ENCODE peak calls at places on chromosomes 3 and 15, in four cellular contexts. Z is tibial artery, O is sigmoid colon, W is stomach. N is an unnamed sample. For H3K4me1, the result is how much of the 10 kb centered on the place peaks cover.

GRCh38 chr15:41323611-41324010 is 8.8 kb downstream of the OIP5 start:
- DNase-seq in Z (no peak), O (no peak), W (no peak), N (no peak)

GRCh38 chr3:169781209-169781855 is 8.1 kb downstream of the MYNN start:
- DNase-seq in Z (no peak), O (no peak), W (no peak), N (no peak)

GRCh38 chr3:46664188-46664970 is 29.1 kb downstream of the ALS2CL start:
- DNase-seq in Z (no peak), O (peak), W (peak), N (no peak)

GRCh38 chr3:182331356-182331755 is 461.9 kb upstream of the ATP11B start:
- DNase-seq in Z (no peak), O (no peak), W (no peak), N (no peak)

GRCh38 chr3:45087155-45087554 is 59.0 kb downstream of the CDCP1 start:
- DNase-seq in Z (no peak), O (peak), W (no peak), N (no peak)

GRCh38 chr3:197417451-197417850 is 119.0 kb upstream of the DLG1 start:
- DNase-seq in Z (no peak), O (peak), W (no peak), N (no peak)

GRCh38 chr3:134693804-134694203 is 43.0 kb upstream of the KY start:
- DNase-seq in Z (no peak), O (no peak), W (no peak), N (no peak)

GRCh38 chr15:86273309-86273708 is 193.6 kb downstream of the AGBL1 start:
- DNase-seq in Z (no peak), O (no peak), W (no peak), N (no peak)

GRCh38 chr3:159787794-159788205 is 200.8 kb upstream of the IL12A start:
- DNase-seq in Z (no peak), O (no peak), W (no peak), N (no peak)

DNA sequence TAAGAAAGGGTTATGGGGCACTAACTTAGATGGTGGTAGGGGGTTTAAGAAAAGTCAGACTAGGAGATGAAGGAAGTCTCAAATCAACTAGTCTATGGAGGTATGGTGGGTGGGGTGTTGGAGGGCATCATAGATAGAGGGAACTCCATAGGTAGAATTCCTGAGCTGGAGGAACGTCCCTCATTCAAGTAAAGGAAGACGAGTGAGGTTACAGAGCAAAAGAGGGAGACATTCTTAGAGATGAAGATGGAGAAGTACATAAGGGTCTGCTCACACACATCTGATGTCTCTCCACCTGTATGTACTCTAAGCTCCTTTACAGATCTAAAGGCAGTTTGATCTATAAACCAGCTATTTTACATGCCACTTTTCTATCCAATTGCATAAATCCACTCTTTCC is 1.4 kb downstream of the PLSCR1 start:
- DNase-seq in Z (no peak), O (no peak), W (no peak), N (no peak)
- H3K4me3 ChIP-seq in Z (peak), O (peak), W (peak), N (peak)

DNA sequence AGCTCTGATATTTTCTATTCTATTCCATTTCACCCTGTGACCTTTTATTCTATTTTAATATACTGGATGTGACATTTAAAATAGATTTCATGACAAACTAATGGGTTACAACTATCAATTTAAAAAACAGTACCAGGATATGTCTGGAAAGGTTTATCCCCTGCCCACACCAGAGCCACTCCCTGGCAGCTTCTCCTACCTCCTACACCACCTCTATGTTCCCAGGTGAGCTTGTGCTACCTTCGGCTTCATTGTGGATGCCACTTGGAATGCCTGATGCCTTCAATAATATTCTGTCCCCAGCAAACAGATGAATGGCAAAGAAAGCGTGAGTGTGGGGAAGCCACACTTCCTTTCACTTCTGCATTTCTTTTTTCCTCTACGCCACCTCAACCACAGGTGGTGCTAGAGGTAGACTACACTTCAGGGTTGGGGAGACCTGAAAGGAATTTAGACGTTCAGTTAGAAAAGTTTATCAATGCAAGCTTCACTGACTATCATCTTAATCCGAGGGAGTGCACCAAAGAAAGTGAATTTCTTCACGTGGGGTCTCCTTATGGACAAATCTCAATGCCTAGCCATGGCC is 213.0 kb downstream of the SSR3 start:
- DNase-seq in Z (no peak), O (no peak), W (no peak), N (no peak)
- H3K4me1 ChIP-seq in Z (under half), O (under half), W (under half), N (under half)

GRCh38 chr3:178538065-178538464 is 1.8 kb downstream of the KCNMB2 start:
- DNase-seq in Z (no peak), O (no peak), W (no peak), N (no peak)

GRCh38 chr3:178532414-178532813 is 3.8 kb upstream of the KCNMB2 start:
- DNase-seq in Z (no peak), O (no peak), W (no peak), N (no peak)

GRCh38 chr3:178540184-178540583 is 3.9 kb downstream of the KCNMB2 start:
- DNase-seq in Z (no peak), O (no peak), W (no peak), N (no peak)

GRCh38 chr3:178536271-178537079 is at the start of gene KCNMB2:
- DNase-seq in Z (no peak), O (no peak), W (no peak), N (no peak)

DNA sequence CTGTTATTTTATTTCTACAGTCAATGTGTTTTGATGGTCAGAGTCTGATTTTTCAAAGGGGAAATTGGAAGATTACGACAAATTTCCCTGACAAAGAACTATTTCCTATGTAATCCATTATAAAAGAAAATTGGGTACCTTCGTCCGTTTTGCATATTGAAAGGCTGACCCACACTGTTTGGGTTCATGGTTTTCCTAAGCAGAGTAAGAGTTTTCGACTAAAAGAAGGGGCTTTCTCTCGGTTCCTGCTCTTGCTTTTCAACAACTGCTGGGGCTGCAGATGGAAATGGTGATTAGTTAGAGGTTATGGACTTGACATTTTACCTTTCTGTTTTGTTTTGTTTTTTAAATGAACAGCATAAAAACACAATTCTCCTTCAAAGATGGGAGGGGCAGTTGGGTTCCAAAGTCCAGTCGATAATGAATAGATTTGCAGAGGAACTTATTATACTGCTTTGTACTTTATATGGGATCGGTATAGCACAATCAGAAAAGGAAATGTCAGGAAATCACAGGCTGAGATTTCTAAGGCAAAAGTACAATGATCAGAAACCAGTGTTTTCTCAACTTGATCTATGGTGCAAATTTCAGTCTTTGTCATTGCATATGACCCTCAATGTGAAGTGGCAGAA is 1.0 kb downstream of the KCNMB2 start:
- DNase-seq in Z (no peak), O (no peak), W (no peak), N (no peak)
- H3K4me3 ChIP-seq in Z (peak), O (peak), W (peak), N (no peak)

GRCh38 chr3:192958219-192958872 is 40.7 kb upstream of the MB21D2 start:
- DNase-seq in Z (no peak), O (no peak), W (no peak), N (no peak)
- H3K4me1 ChIP-seq in Z (under half), O (under half), W (under half), N (under half)

GRCh38 chr15:30903497-30904187 is at the start of gene FAN1:
- DNase-seq in Z (peak), O (peak), W (peak), N (peak)
- H3K4me3 ChIP-seq in Z (peak), O (peak), W (peak), N (peak)

N was measured in lung.